ENCODE peak calls at places on chromosomes 4 and X, in six cellular contexts. One of them, this sample, is unnamed.

GRCh38 chrX:78104447-78105176 is 564 bp downstream of the PGK1 start:
- DNase-seq in Panc1: no peak
- DNase-seq in fibroblast of pulmonary artery: peak
- DNase-seq in RKO: peak
- DNase-seq in GM20000: peak
- DNase-seq in tibial nerve: no peak
- DNase-seq in this sample: no peak

GRCh38 chr4:78432896-78433295 is 118.7 kb upstream of the ANXA3 start:
- DNase-seq in Panc1: no peak
- DNase-seq in fibroblast of pulmonary artery: peak
- DNase-seq in RKO: no peak
- DNase-seq in GM20000: no peak
- DNase-seq in tibial nerve: no peak
- DNase-seq in this sample: no peak

GRCh38 chrX:118802857-118803256 is 20.8 kb upstream of the ZCCHC12 start:
- DNase-seq in Panc1: no peak
- DNase-seq in fibroblast of pulmonary artery: peak
- DNase-seq in RKO: no peak
- DNase-seq in GM20000: no peak
- DNase-seq in tibial nerve: no peak
- DNase-seq in this sample: no peak

GRCh38 chrX:112630187-112630586 is 49.6 kb downstream of the LHFPL1 start:
- DNase-seq in Panc1: no peak
- DNase-seq in fibroblast of pulmonary artery: no peak
- DNase-seq in RKO: no peak
- DNase-seq in GM20000: no peak
- DNase-seq in tibial nerve: no peak
- DNase-seq in this sample: no peak

GRCh38 chrX:82528525-82528924 is 979.6 kb upstream of the POU3F4 start:
- DNase-seq in Panc1: no peak
- DNase-seq in fibroblast of pulmonary artery: no peak
- DNase-seq in RKO: no peak
- DNase-seq in GM20000: no peak
- DNase-seq in tibial nerve: no peak
- DNase-seq in this sample: no peak

GRCh38 chrX:41722816-41723215 is 1.2 kb upstream of the GPR82 start:
- DNase-seq in Panc1: no peak
- DNase-seq in fibroblast of pulmonary artery: peak
- DNase-seq in RKO: no peak
- DNase-seq in GM20000: no peak
- DNase-seq in tibial nerve: no peak
- DNase-seq in this sample: no peak

GRCh38 chr4:85005865-85006377 is 39.4 kb upstream of the WDFY3 start:
- DNase-seq in Panc1: no peak
- DNase-seq in fibroblast of pulmonary artery: peak
- DNase-seq in RKO: peak
- DNase-seq in GM20000: no peak
- DNase-seq in tibial nerve: no peak
- DNase-seq in this sample: no peak

GRCh38 chrX:13270360-13270759 is 49.5 kb downstream of the ATXN3L start:
- DNase-seq in Panc1: no peak
- DNase-seq in fibroblast of pulmonary artery: no peak
- DNase-seq in RKO: no peak
- DNase-seq in GM20000: no peak
- DNase-seq in tibial nerve: no peak
- DNase-seq in this sample: no peak

GRCh38 chrX:153502131-153502530 is 7.4 kb downstream of the BGN start:
- DNase-seq in Panc1: no peak
- DNase-seq in fibroblast of pulmonary artery: no peak
- DNase-seq in RKO: no peak
- DNase-seq in GM20000: no peak
- DNase-seq in tibial nerve: no peak
- DNase-seq in this sample: no peak

GRCh38 chrX:69556094-69557011 is 52.2 kb downstream of the NALF2 start:
- DNase-seq in Panc1: no peak
- DNase-seq in fibroblast of pulmonary artery: peak
- DNase-seq in RKO: no peak
- DNase-seq in GM20000: no peak
- DNase-seq in tibial nerve: no peak
- DNase-seq in this sample: peak

GRCh38 chr4:73450398-73451004 is 14.5 kb downstream of the AFP start:
- DNase-seq in Panc1: no peak
- DNase-seq in fibroblast of pulmonary artery: peak
- DNase-seq in RKO: peak
- DNase-seq in GM20000: no peak
- DNase-seq in tibial nerve: no peak
- DNase-seq in this sample: no peak

GRCh38 chr4:168713193-168713592 is 216.3 kb downstream of the PALLD start:
- DNase-seq in Panc1: no peak
- DNase-seq in fibroblast of pulmonary artery: no peak
- DNase-seq in RKO: no peak
- DNase-seq in GM20000: no peak
- DNase-seq in tibial nerve: no peak
- DNase-seq in this sample: no peak

GRCh38 chr4:94457692-94458106 is 6.0 kb downstream of the PDLIM5 start:
- DNase-seq in Panc1: no peak
- DNase-seq in fibroblast of pulmonary artery: peak
- DNase-seq in RKO: no peak
- DNase-seq in GM20000: no peak
- DNase-seq in tibial nerve: no peak
- DNase-seq in this sample: no peak

GRCh38 chrX:136710324-136710951 is 62.5 kb downstream of the CD40LG start:
- DNase-seq in Panc1: no peak
- DNase-seq in fibroblast of pulmonary artery: peak
- DNase-seq in RKO: no peak
- DNase-seq in GM20000: no peak
- DNase-seq in tibial nerve: no peak
- DNase-seq in this sample: no peak